ENCODE peak calls at places on chromosomes 11 and 22, in six cellular contexts. One of them, this sample, is unnamed. For H3K4me1, the result is how much of the 10 kb centered on the place peaks cover.

GRCh38 chr11:19970944-19971343 is 189.3 kb downstream of the DBX1 start:
- DNase-seq in SK-N-SH: no peak
- DNase-seq in ovary: no peak
- DNase-seq in suprapubic skin: no peak
- DNase-seq in A549: no peak
- DNase-seq in NT2/D1: no peak
- DNase-seq in this sample: no peak

GRCh38 chr22:23909258-23909898 is 15.2 kb downstream of the MIF start:
- DNase-seq in SK-N-SH: no peak
- DNase-seq in ovary: peak
- DNase-seq in suprapubic skin: no peak
- DNase-seq in A549: no peak
- DNase-seq in NT2/D1: no peak
- DNase-seq in this sample: no peak

GRCh38 chr11:118437046-118437735 is 899 bp downstream of the KMT2A start:
- DNase-seq in SK-N-SH: peak
- DNase-seq in ovary: peak
- DNase-seq in suprapubic skin: no peak
- DNase-seq in A549: peak
- DNase-seq in NT2/D1: no peak
- DNase-seq in this sample: peak

GRCh38 chr22:26170795-26171194 is 1.5 kb downstream of the SEZ6L start:
- DNase-seq in SK-N-SH: peak
- DNase-seq in ovary: no peak
- DNase-seq in suprapubic skin: peak
- DNase-seq in A549: no peak
- DNase-seq in NT2/D1: no peak
- DNase-seq in this sample: no peak

GRCh38 chr11:46381046-46381835 is at the start of gene MDK:
- DNase-seq in SK-N-SH: peak
- DNase-seq in ovary: peak
- DNase-seq in suprapubic skin: no peak
- DNase-seq in A549: no peak
- DNase-seq in NT2/D1: no peak
- DNase-seq in this sample: peak

GRCh38 chr11:67389477-67389876 is 2.3 kb upstream of the RAD9A start:
- DNase-seq in SK-N-SH: peak
- DNase-seq in ovary: no peak
- DNase-seq in suprapubic skin: no peak
- DNase-seq in A549: peak
- DNase-seq in NT2/D1: peak
- DNase-seq in this sample: peak

GRCh38 chr11:124122123-124122522 is 6.9 kb downstream of the VWA5A start:
- DNase-seq in SK-N-SH: no peak
- DNase-seq in ovary: no peak
- DNase-seq in suprapubic skin: no peak
- DNase-seq in A549: no peak
- DNase-seq in NT2/D1: no peak
- DNase-seq in this sample: no peak

GRCh38 chr22:28949788-28950187 is 66.4 kb downstream of the ZNRF3 start:
- DNase-seq in SK-N-SH: no peak
- DNase-seq in ovary: no peak
- DNase-seq in suprapubic skin: no peak
- DNase-seq in A549: no peak
- DNase-seq in NT2/D1: no peak
- DNase-seq in this sample: peak

GRCh38 chr11:9923280-9923679 is 259.4 kb downstream of the SWAP70 start:
- DNase-seq in SK-N-SH: no peak
- DNase-seq in ovary: no peak
- DNase-seq in suprapubic skin: no peak
- DNase-seq in A549: no peak
- DNase-seq in NT2/D1: no peak
- DNase-seq in this sample: no peak

GRCh38 chr11:69055598-69056516 is 7.1 kb downstream of the TPCN2 start:
- DNase-seq in SK-N-SH: no peak
- DNase-seq in ovary: no peak
- DNase-seq in suprapubic skin: peak
- DNase-seq in A549: no peak
- DNase-seq in NT2/D1: no peak
- DNase-seq in this sample: no peak

GRCh38 chr22:42431401-42432019 is 693 bp downstream of the NFAM1 start:
- DNase-seq in SK-N-SH: no peak
- DNase-seq in ovary: no peak
- DNase-seq in suprapubic skin: no peak
- DNase-seq in A549: no peak
- DNase-seq in NT2/D1: no peak
- DNase-seq in this sample: no peak

DNA sequence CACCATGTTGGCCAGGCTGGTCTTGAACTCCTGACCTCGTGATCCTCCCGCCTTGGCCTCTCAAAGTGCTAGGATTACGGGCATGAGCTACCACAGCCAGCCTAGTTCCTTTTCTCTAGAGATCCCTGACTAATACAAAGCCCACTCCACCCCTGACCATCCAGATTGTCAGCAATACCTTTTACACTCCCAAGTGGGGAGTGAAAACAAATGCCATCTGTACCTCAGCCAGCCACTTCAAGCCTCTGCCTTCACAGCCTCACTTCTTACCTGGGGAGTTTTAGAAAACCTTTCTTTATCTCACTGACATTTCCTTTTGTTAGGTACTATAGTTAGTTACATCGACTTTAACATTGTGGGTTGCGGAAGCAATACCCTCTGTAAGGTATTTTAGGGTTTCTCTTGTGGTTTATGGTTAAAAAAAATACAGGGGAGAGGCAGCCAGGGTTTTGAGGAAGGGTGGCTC is 8.8 kb downstream of the TOM1 start:
- DNase-seq in SK-N-SH: no peak
- DNase-seq in ovary: no peak
- DNase-seq in suprapubic skin: no peak
- DNase-seq in A549: no peak
- DNase-seq in NT2/D1: no peak
- DNase-seq in this sample: no peak
- H3K4me1 ChIP-seq in SK-N-SH: under half
- H3K4me1 ChIP-seq in ovary: under half
- H3K4me1 ChIP-seq in suprapubic skin: under half
- H3K4me1 ChIP-seq in A549: under half
- H3K4me1 ChIP-seq in NT2/D1: under half
- H3K4me1 ChIP-seq in this sample: under half

DNA sequence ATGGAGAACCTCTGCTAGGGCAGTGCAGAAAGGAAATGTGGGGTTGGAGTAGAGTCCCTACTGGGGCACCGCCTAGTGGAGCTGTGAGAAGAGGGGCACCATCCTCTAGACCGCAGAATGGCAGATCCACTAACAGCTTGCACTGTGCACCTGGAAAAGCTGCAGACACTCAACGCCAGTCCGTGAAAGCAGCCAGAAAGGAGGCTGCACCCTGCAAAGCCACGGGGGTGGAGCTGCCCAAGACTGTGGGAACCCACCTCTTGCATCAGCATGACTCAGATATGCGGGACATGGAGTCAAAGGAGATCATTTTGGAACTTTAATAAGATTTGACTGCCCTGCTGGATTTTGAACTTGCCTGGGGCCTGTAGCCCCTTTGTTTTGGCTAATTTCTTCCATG is 8.7 kb downstream of the TSKU start:
- DNase-seq in SK-N-SH: no peak
- DNase-seq in ovary: no peak
- DNase-seq in suprapubic skin: peak
- DNase-seq in A549: no peak
- DNase-seq in NT2/D1: no peak
- DNase-seq in this sample: peak
- H3K4me1 ChIP-seq in SK-N-SH: under half
- H3K4me1 ChIP-seq in ovary: under half
- H3K4me1 ChIP-seq in suprapubic skin: half or more
- H3K4me1 ChIP-seq in A549: half or more
- H3K4me1 ChIP-seq in NT2/D1: under half
- H3K4me1 ChIP-seq in this sample: half or more

GRCh38 chr11:102318469-102318868 is 1.2 kb downstream of the BIRC3 start:
- DNase-seq in SK-N-SH: no peak
- DNase-seq in ovary: no peak
- DNase-seq in suprapubic skin: no peak
- DNase-seq in A549: peak
- DNase-seq in NT2/D1: no peak
- DNase-seq in this sample: no peak
- H3K4me1 ChIP-seq in SK-N-SH: under half
- H3K4me1 ChIP-seq in ovary: under half
- H3K4me1 ChIP-seq in suprapubic skin: half or more
- H3K4me1 ChIP-seq in A549: half or more
- H3K4me1 ChIP-seq in NT2/D1: under half
- H3K4me1 ChIP-seq in this sample: under half

GRCh38 chr11:86593833-86594232 is 78.6 kb downstream of the ME3 start:
- DNase-seq in SK-N-SH: no peak
- DNase-seq in ovary: no peak
- DNase-seq in suprapubic skin: no peak
- DNase-seq in A549: no peak
- DNase-seq in NT2/D1: no peak
- DNase-seq in this sample: no peak

GRCh38 chr11:86592659-86593451 is 79.6 kb downstream of the ME3 start:
- DNase-seq in SK-N-SH: peak
- DNase-seq in ovary: peak
- DNase-seq in suprapubic skin: no peak
- DNase-seq in A549: peak
- DNase-seq in NT2/D1: no peak
- DNase-seq in this sample: peak

GRCh38 chr11:86589856-86590589 is 82.4 kb downstream of the ME3 start:
- DNase-seq in SK-N-SH: no peak
- DNase-seq in ovary: no peak
- DNase-seq in suprapubic skin: no peak
- DNase-seq in A549: no peak
- DNase-seq in NT2/D1: no peak
- DNase-seq in this sample: no peak

GRCh38 chr11:86592047-86592564 is 80.3 kb downstream of the ME3 start:
- DNase-seq in SK-N-SH: no peak
- DNase-seq in ovary: no peak
- DNase-seq in suprapubic skin: no peak
- DNase-seq in A549: no peak
- DNase-seq in NT2/D1: no peak
- DNase-seq in this sample: peak

DNA sequence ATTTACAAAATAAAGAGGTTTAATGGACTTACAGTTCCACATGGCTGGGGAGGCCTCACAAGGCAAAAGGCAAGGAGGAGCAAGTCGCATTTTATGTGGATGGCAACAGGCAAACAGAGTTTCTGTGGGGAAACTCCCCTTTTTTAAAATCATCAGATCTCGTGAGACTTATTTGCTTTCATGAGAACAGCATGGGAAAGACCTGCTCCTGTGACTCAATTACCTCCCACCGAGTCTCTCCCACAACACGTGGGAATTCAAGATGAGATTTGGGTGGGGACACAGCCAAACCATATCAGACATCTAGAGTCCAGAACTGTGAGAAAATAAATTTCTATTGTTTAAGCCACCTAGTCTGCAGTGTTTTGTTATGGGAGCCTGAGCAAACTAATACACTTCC is 80.8 kb downstream of the ME3 start:
- DNase-seq in SK-N-SH: no peak
- DNase-seq in ovary: no peak
- DNase-seq in suprapubic skin: no peak
- DNase-seq in A549: no peak
- DNase-seq in NT2/D1: no peak
- DNase-seq in this sample: no peak
- H3K4me1 ChIP-seq in SK-N-SH: under half
- H3K4me1 ChIP-seq in ovary: under half
- H3K4me1 ChIP-seq in suprapubic skin: under half
- H3K4me1 ChIP-seq in A549: half or more
- H3K4me1 ChIP-seq in NT2/D1: under half
- H3K4me1 ChIP-seq in this sample: under half

GRCh38 chr11:86938900-86939880 is 16.0 kb downstream of the FZD4 start:
- DNase-seq in SK-N-SH: peak
- DNase-seq in ovary: no peak
- DNase-seq in suprapubic skin: no peak
- DNase-seq in A549: peak
- DNase-seq in NT2/D1: no peak
- DNase-seq in this sample: peak
- H3K4me1 ChIP-seq in SK-N-SH: under half
- H3K4me1 ChIP-seq in ovary: under half
- H3K4me1 ChIP-seq in suprapubic skin: under half
- H3K4me1 ChIP-seq in A549: under half
- H3K4me1 ChIP-seq in NT2/D1: under half
- H3K4me1 ChIP-seq in this sample: half or more

DNA sequence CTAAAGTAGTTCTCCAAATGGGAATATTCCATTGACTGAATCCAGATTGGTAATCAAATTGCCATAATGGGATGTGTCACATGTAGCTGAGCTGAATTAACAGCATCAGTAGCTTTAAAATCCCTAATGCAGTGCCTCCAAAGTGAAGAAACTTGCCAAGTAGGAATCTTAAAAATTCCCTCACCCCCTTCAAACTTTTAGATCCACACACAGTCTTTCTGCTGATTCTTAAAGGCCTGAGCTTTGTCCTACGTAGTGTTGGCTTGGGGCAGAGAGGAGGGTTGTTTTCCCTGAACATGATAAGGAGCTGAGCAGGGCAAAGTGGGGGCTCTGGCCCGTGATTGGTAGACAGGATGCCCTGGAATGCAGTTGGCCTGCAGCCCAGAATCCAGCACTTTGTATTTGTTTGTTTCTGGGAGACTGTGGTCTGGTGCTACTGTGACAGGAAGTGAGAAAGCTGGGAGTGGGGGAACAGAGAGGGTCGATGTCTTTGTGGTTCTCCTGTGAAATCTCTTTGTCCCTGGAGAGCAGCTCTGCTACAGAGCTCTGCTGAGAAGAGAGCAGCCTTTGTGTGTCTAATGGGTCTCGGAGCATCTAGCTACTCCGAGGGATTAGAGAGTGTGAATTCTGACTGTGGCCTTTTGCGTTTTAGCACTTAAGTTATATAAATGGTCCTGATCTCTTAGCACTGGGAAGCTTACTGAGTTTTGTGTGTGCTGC is 16.9 kb downstream of the CTNND1 start:
- DNase-seq in SK-N-SH: peak
- DNase-seq in ovary: peak
- DNase-seq in suprapubic skin: peak
- DNase-seq in A549: peak
- DNase-seq in NT2/D1: peak
- DNase-seq in this sample: peak
- H3K4me1 ChIP-seq in SK-N-SH: under half
- H3K4me1 ChIP-seq in ovary: half or more
- H3K4me1 ChIP-seq in suprapubic skin: half or more
- H3K4me1 ChIP-seq in A549: half or more
- H3K4me1 ChIP-seq in NT2/D1: under half
- H3K4me1 ChIP-seq in this sample: half or more

GRCh38 chr22:19984201-19984753 is 32.3 kb downstream of the ARVCF start:
- DNase-seq in SK-N-SH: no peak
- DNase-seq in ovary: no peak
- DNase-seq in suprapubic skin: no peak
- DNase-seq in A549: peak
- DNase-seq in NT2/D1: no peak
- DNase-seq in this sample: peak
- H3K4me1 ChIP-seq in SK-N-SH: under half
- H3K4me1 ChIP-seq in ovary: under half
- H3K4me1 ChIP-seq in suprapubic skin: under half
- H3K4me1 ChIP-seq in A549: under half
- H3K4me1 ChIP-seq in NT2/D1: under half
- H3K4me1 ChIP-seq in this sample: under half

DNA sequence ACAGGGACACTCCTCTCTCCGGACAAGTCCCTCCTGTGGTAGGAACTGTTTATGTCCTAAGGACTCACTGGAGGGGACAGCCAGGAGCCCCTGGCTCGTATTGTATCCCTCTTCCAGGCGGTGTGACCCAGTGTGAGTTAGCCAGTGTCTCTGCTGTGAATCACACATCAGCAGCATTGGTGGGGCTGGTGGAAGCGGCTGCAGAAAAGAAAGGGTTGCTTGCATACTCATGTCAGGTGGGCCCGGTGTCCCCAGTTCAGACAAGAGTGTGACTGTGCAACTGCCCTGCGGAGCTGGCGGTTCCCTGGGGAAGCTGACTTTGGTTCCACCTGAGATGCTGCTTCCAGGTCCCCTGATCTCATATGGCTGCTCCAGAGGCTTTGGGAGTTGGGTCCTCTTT is 99.4 kb downstream of the ZBTB16 start:
- DNase-seq in SK-N-SH: no peak
- DNase-seq in ovary: no peak
- DNase-seq in suprapubic skin: no peak
- DNase-seq in A549: no peak
- DNase-seq in NT2/D1: no peak
- DNase-seq in this sample: no peak
- H3K4me1 ChIP-seq in SK-N-SH: under half
- H3K4me1 ChIP-seq in ovary: half or more
- H3K4me1 ChIP-seq in suprapubic skin: half or more
- H3K4me1 ChIP-seq in A549: under half
- H3K4me1 ChIP-seq in NT2/D1: under half
- H3K4me1 ChIP-seq in this sample: half or more